ENCODE peak calls at places on chromosomes 11 and 22, in four cellular contexts. O, E, F and W are unnamed samples.
A peak's percentile ranks its signal among the peaks of the same experiment; 100 is the strongest.

GRCh38 chr11:926341-926916 is 759 bp downstream of the AP2A2 start:
- DNase-seq in O (peak; percentile 54), E (no peak), F (peak; percentile 58), W (no peak)

GRCh38 chr11:122069946-122070345 is 46.1 kb downstream of the BLID start:
- DNase-seq in O (no peak), E (no peak), F (peak; percentile 87), W (no peak)

GRCh38 chr11:44808053-44808753 is 81.4 kb downstream of the TSPAN18 start:
- DNase-seq in O (no peak), E (no peak), F (no peak), W (no peak)

GRCh38 chr11:16923987-16924386 is 90.2 kb downstream of the PLEKHA7 start:
- DNase-seq in O (no peak), E (no peak), F (no peak), W (no peak)

GRCh38 chr11:536841-537621 is at the start of gene LRRC56:
- DNase-seq in O (no peak), E (no peak), F (peak; percentile 77), W (peak; percentile 80)

GRCh38 chr22:24996420-24996952 is 44.0 kb downstream of the KIAA1671 start:
- DNase-seq in O (peak; percentile 19), E (no peak), F (peak; percentile 48), W (no peak)

GRCh38 chr11:38543311-38543710 is 1945.3 kb upstream of the RAG2 start:
- DNase-seq in O (no peak), E (no peak), F (peak; percentile 68), W (no peak)

GRCh38 chr11:29019960-29020683 is 911.9 kb downstream of the METTL15 start:
- DNase-seq in O (peak; percentile 62), E (no peak), F (peak; percentile 68), W (no peak)

GRCh38 chr11:26248661-26249060 is 83.3 kb upstream of the ANO3 start:
- DNase-seq in O (no peak), E (no peak), F (no peak), W (no peak)

GRCh38 chr22:23774114-23774921 is 1.7 kb downstream of the MMP11 start:
- DNase-seq in O (no peak), E (no peak), F (no peak), W (no peak)

GRCh38 chr22:45159652-45160462 is 3.9 kb upstream of the NUP50 start:
- DNase-seq in O (no peak), E (no peak), F (peak; percentile 58), W (no peak)

GRCh38 chr11:104104201-104104600 is 59.7 kb downstream of the PDGFD start:
- DNase-seq in O (no peak), E (no peak), F (no peak), W (no peak)

GRCh38 chr11:11253995-11254394 is 99.1 kb downstream of the CSNK2A3 start:
- DNase-seq in O (no peak), E (no peak), F (no peak), W (no peak)

GRCh38 chr11:61157743-61158142 is 3.5 kb downstream of the VPS37C start:
- DNase-seq in O (no peak), E (no peak), F (no peak), W (no peak)

GRCh38 chr11:1936781-1937615 is 10.1 kb upstream of the MRPL23 start:
- DNase-seq in O (no peak), E (no peak), F (no peak), W (no peak)

GRCh38 chr11:86519064-86519911 is 144.6 kb downstream of the CCDC81 start:
- DNase-seq in O (no peak), E (peak; percentile 58), F (peak; percentile 78), W (no peak)

GRCh38 chr11:113675565-113675964 is 30.5 kb downstream of the TMPRSS5 start:
- DNase-seq in O (no peak), E (no peak), F (peak; percentile 20), W (no peak)

GRCh38 chr11:126132319-126132718 is 69.7 kb upstream of the CDON start:
- DNase-seq in O (no peak), E (peak; percentile 32), F (peak; percentile 35), W (no peak)

GRCh38 chr22:41830174-41830573 is 2.7 kb upstream of the SREBF2 start:
- DNase-seq in O (peak; percentile 22), E (no peak), F (no peak), W (no peak)

GRCh38 chr11:16607675-16608644 is 130.5 kb upstream of the C11orf58 start:
- DNase-seq in O (peak; percentile 74), E (peak; percentile 80), F (peak; percentile 49), W (no peak)